ENCODE peak calls at places on chromosomes 7 and 10, in seven cellular contexts. K, R, C, A, D, Y and B are unnamed samples.

GRCh38 chr10:95896066-95896850 is 11.5 kb upstream of the CC2D2B start:
- DNase-seq in D (no peak), A (no peak), K (no peak), R (no peak), Y (no peak), C (no peak), B (no peak)

GRCh38 chr10:50216894-50217293 is 34.4 kb downstream of the ASAH2 start:
- DNase-seq in R (no peak), D (no peak), C (no peak), A (no peak), K (no peak), Y (no peak), B (no peak)

GRCh38 chr7:155643804-155644177 is 670 bp upstream of the RBM33 start:
- DNase-seq in Y (no peak), K (peak), A (no peak), C (peak), R (no peak), D (no peak), B (no peak)

GRCh38 chr10:61810263-61810662 is 91.2 kb upstream of the ARID5B start:
- DNase-seq in R (no peak), Y (no peak), C (no peak), K (no peak), D (no peak), A (no peak), B (no peak)

GRCh38 chr7:156198277-156198676 is 386.0 kb upstream of the SHH start:
- DNase-seq in K (no peak), C (no peak), R (no peak), A (no peak), D (no peak), Y (no peak), B (no peak)

GRCh38 chr7:15503603-15504280 is 58.1 kb downstream of the AGMO start:
- DNase-seq in K (no peak), Y (no peak), A (no peak), D (no peak), R (no peak), C (no peak), B (no peak)

GRCh38 chr10:72068901-72069446 is 19.4 kb downstream of the SPOCK2 start:
- DNase-seq in Y (peak), K (no peak), C (no peak), A (no peak), R (no peak), D (no peak), B (peak)

GRCh38 chr10:80814147-80814652 is 276.5 kb downstream of the SH2D4B start:
- DNase-seq in Y (no peak), R (no peak), C (no peak), A (no peak), D (no peak), K (no peak), B (no peak)

GRCh38 chr10:124739119-124739921 is 4.9 kb downstream of the FAM53B start:
- DNase-seq in K (no peak), R (peak), C (no peak), D (no peak), Y (no peak), A (no peak), B (no peak)

GRCh38 chr10:43284341-43284910 is 17.6 kb upstream of the RASGEF1A start:
- DNase-seq in Y (no peak), A (peak), D (no peak), K (no peak), C (no peak), R (no peak), B (no peak)

GRCh38 chr10:123144697-123145541 is 3.0 kb upstream of the HMX2 start:
- DNase-seq in C (no peak), R (peak), A (no peak), Y (no peak), K (no peak), D (no peak), B (no peak)

GRCh38 chr10:122648599-122649428 is 50.8 kb downstream of the C10orf120 start:
- DNase-seq in K (peak), C (peak), A (peak), Y (peak), D (peak), R (no peak), B (no peak)

GRCh38 chr7:114298011-114298410 is 116.6 kb upstream of the FOXP2 start:
- DNase-seq in R (no peak), A (no peak), Y (no peak), D (no peak), K (no peak), C (no peak), B (no peak)

GRCh38 chr10:60816624-60817023 is 38.3 kb downstream of the CDK1 start:
- DNase-seq in C (peak), A (peak), D (peak), Y (no peak), R (no peak), K (peak), B (no peak)